ENCODE peak calls at places on chromosomes 16 and 17, in five cellular contexts. One of them, this sample, is unnamed.

GRCh38 chr17:31517524-31517923 is 126.0 kb downstream of the RAB11FIP4 start:
- DNase-seq in HFF-Myc: no peak
- DNase-seq in GM12865: no peak
- DNase-seq in testis: no peak
- DNase-seq in kidney epithelial cell: no peak
- DNase-seq in this sample: no peak

GRCh38 chr16:85457366-85457765 is 155.8 kb upstream of the GSE1 start:
- DNase-seq in HFF-Myc: no peak
- DNase-seq in GM12865: no peak
- DNase-seq in testis: no peak
- DNase-seq in kidney epithelial cell: no peak
- DNase-seq in this sample: no peak

GRCh38 chr17:31587462-31587861 is 196.0 kb downstream of the RAB11FIP4 start:
- DNase-seq in HFF-Myc: no peak
- DNase-seq in GM12865: no peak
- DNase-seq in testis: no peak
- DNase-seq in kidney epithelial cell: no peak
- DNase-seq in this sample: no peak

GRCh38 chr17:76905836-76906235 is 37.6 kb downstream of the MGAT5B start:
- DNase-seq in HFF-Myc: no peak
- DNase-seq in GM12865: no peak
- DNase-seq in testis: no peak
- DNase-seq in kidney epithelial cell: no peak
- DNase-seq in this sample: no peak

GRCh38 chr17:1617620-1618174 is 10.9 kb downstream of the SLC43A2 start:
- DNase-seq in HFF-Myc: no peak
- DNase-seq in GM12865: no peak
- DNase-seq in testis: peak
- DNase-seq in kidney epithelial cell: peak
- DNase-seq in this sample: no peak

GRCh38 chr17:41334385-41334784 is 16.2 kb downstream of the KRT33A start:
- DNase-seq in HFF-Myc: no peak
- DNase-seq in GM12865: peak
- DNase-seq in testis: no peak
- DNase-seq in kidney epithelial cell: no peak
- DNase-seq in this sample: no peak

GRCh38 chr16:7392206-7392605 is 59.6 kb downstream of the RBFOX1 start:
- DNase-seq in HFF-Myc: no peak
- DNase-seq in GM12865: no peak
- DNase-seq in testis: no peak
- DNase-seq in kidney epithelial cell: no peak
- DNase-seq in this sample: no peak

GRCh38 chr16:88807142-88807625 is 3.6 kb downstream of the CDT1 start:
- DNase-seq in HFF-Myc: no peak
- DNase-seq in GM12865: no peak
- DNase-seq in testis: no peak
- DNase-seq in kidney epithelial cell: no peak
- DNase-seq in this sample: no peak

GRCh38 chr17:68184141-68184571 is 63.7 kb upstream of the AMZ2 start:
- DNase-seq in HFF-Myc: no peak
- DNase-seq in GM12865: no peak
- DNase-seq in testis: no peak
- DNase-seq in kidney epithelial cell: no peak
- DNase-seq in this sample: no peak

GRCh38 chr17:49548506-49549310 is 27.0 kb upstream of the NXPH3 start:
- DNase-seq in HFF-Myc: no peak
- DNase-seq in GM12865: peak
- DNase-seq in testis: peak
- DNase-seq in kidney epithelial cell: no peak
- DNase-seq in this sample: no peak

GRCh38 chr17:3944485-3945388 is 19.5 kb downstream of the ATP2A3 start:
- DNase-seq in HFF-Myc: no peak
- DNase-seq in GM12865: peak
- DNase-seq in testis: peak
- DNase-seq in kidney epithelial cell: no peak
- DNase-seq in this sample: no peak

GRCh38 chr17:74478369-74479100 is 12.1 kb downstream of the CD300A start:
- DNase-seq in HFF-Myc: no peak
- DNase-seq in GM12865: peak
- DNase-seq in testis: no peak
- DNase-seq in kidney epithelial cell: no peak
- DNase-seq in this sample: no peak

GRCh38 chr16:68645494-68646388 is 631 bp downstream of the CDH3 start:
- DNase-seq in HFF-Myc: no peak
- DNase-seq in GM12865: no peak
- DNase-seq in testis: no peak
- DNase-seq in kidney epithelial cell: no peak
- DNase-seq in this sample: no peak

GRCh38 chr17:19264681-19265080 is 27.5 kb downstream of the EPN2 start:
- DNase-seq in HFF-Myc: no peak
- DNase-seq in GM12865: no peak
- DNase-seq in testis: no peak
- DNase-seq in kidney epithelial cell: no peak
- DNase-seq in this sample: no peak

GRCh38 chr17:19683117-19683516 is 33.3 kb downstream of the SLC47A2 start:
- DNase-seq in HFF-Myc: no peak
- DNase-seq in GM12865: no peak
- DNase-seq in testis: no peak
- DNase-seq in kidney epithelial cell: no peak
- DNase-seq in this sample: no peak

GRCh38 chr17:39591958-39592954 is 15.5 kb downstream of the NEUROD2 start:
- DNase-seq in HFF-Myc: peak
- DNase-seq in GM12865: peak
- DNase-seq in testis: peak
- DNase-seq in kidney epithelial cell: no peak
- DNase-seq in this sample: peak

GRCh38 chr17:33228548-33228947 is 64.5 kb downstream of the ASIC2 start:
- DNase-seq in HFF-Myc: no peak
- DNase-seq in GM12865: no peak
- DNase-seq in testis: no peak
- DNase-seq in kidney epithelial cell: no peak
- DNase-seq in this sample: peak

DNA sequence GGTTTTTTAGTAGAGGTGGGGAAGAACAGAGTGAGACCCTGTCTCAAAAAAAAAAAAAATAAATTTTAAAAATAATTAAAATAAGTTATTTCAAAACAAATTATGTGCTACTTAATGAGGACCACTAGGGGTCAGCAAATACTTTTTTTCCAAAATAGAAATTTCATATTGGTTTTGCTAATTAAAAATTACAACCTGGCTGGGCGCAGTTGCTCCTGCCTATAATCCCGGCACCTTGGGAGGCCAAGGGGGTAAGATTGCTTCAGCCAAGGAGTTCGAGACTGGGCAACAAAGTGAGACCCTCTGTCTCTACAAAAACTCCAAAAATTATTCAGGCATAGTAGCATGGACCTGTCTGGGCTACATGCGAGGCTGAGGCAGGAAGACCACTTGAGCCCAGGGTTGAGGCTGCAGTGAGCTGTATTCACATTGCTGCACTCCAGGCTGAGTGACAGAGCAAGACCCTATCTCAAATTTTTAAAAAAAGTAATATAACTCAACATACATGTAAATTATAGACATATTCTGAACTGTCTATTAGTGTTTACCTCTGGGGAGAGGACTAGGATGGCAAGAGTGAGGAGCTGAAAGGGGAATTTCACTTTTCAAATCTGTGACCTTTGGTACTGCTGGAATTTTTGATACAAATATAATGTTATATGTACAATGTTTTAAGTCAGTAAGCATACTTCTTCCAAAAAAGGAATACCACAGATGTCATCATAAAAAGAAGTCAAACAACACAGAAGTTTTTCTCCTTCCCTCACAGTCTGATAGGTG is 8.1 kb downstream of the MEIOB start:
- DNase-seq in HFF-Myc: no peak
- DNase-seq in GM12865: peak
- DNase-seq in testis: no peak
- DNase-seq in kidney epithelial cell: no peak
- DNase-seq in this sample: no peak
- TF ChIP-seq CTCF in HFF-Myc: peak
- TF ChIP-seq CTCF in GM12865: peak
- TF ChIP-seq CTCF in testis: no peak
- TF ChIP-seq CTCF in kidney epithelial cell: peak
- TF ChIP-seq CTCF in this sample: peak

GRCh38 chr17:38451840-38452529 is 23.7 kb downstream of the ARHGAP23 start:
- DNase-seq in HFF-Myc: peak
- DNase-seq in GM12865: no peak
- DNase-seq in testis: no peak
- DNase-seq in kidney epithelial cell: no peak
- DNase-seq in this sample: no peak
- H3K4me3 ChIP-seq in HFF-Myc: peak
- H3K4me3 ChIP-seq in GM12865: no peak
- H3K4me3 ChIP-seq in testis: no peak
- H3K4me3 ChIP-seq in kidney epithelial cell: peak
- H3K4me3 ChIP-seq in this sample: no peak

GRCh38 chr16:75919664-75920063 is 193.4 kb upstream of the CPHXL start:
- DNase-seq in HFF-Myc: no peak
- DNase-seq in GM12865: no peak
- DNase-seq in testis: no peak
- DNase-seq in kidney epithelial cell: no peak
- DNase-seq in this sample: no peak
- TF ChIP-seq CTCF in HFF-Myc: no peak
- TF ChIP-seq CTCF in GM12865: no peak
- TF ChIP-seq CTCF in testis: no peak
- TF ChIP-seq CTCF in kidney epithelial cell: no peak
- TF ChIP-seq CTCF in this sample: no peak

GRCh38 chr17:81365148-81365600 is 30.1 kb upstream of the BAHCC1 start:
- DNase-seq in HFF-Myc: no peak
- DNase-seq in GM12865: no peak
- DNase-seq in testis: no peak
- DNase-seq in kidney epithelial cell: no peak
- DNase-seq in this sample: peak
- H3K4me3 ChIP-seq in HFF-Myc: no peak
- H3K4me3 ChIP-seq in GM12865: no peak
- H3K4me3 ChIP-seq in testis: no peak
- H3K4me3 ChIP-seq in kidney epithelial cell: no peak
- H3K4me3 ChIP-seq in this sample: peak

GRCh38 chr17:71959129-71959528 is 161.7 kb upstream of the SOX9 start:
- DNase-seq in HFF-Myc: no peak
- DNase-seq in GM12865: peak
- DNase-seq in testis: no peak
- DNase-seq in kidney epithelial cell: no peak
- DNase-seq in this sample: no peak
- TF ChIP-seq CTCF in HFF-Myc: peak
- TF ChIP-seq CTCF in GM12865: peak
- TF ChIP-seq CTCF in testis: no peak
- TF ChIP-seq CTCF in kidney epithelial cell: peak
- TF ChIP-seq CTCF in this sample: peak

GRCh38 chr16:73059779-73060178 is 11.9 kb upstream of the ZFHX3 start:
- DNase-seq in HFF-Myc: no peak
- DNase-seq in GM12865: no peak
- DNase-seq in testis: no peak
- DNase-seq in kidney epithelial cell: no peak
- DNase-seq in this sample: no peak
- H3K4me3 ChIP-seq in HFF-Myc: peak
- H3K4me3 ChIP-seq in GM12865: no peak
- H3K4me3 ChIP-seq in testis: peak
- H3K4me3 ChIP-seq in kidney epithelial cell: no peak
- H3K4me3 ChIP-seq in this sample: peak

This sample was measured in LNCaP clone FGC.